ENCODE peak calls at places on chromosomes 16 and 17, in six cellular contexts. K is H9, J is tibial nerve, H is right atrium auricular region, C is psoas muscle, P is IMR-90. Y is an unnamed sample.

GRCh38 chr17:9138161-9138717 is 116.9 kb downstream of the NTN1 start:
- DNase-seq in K (no peak), J (no peak), H (peak; percentile 62), C (no peak), P (no peak), Y (no peak)

GRCh38 chr17:3957735-3958134 is 6.5 kb downstream of the ATP2A3 start:
- DNase-seq in K (no peak), J (no peak), H (no peak), C (no peak), P (no peak), Y (no peak)

GRCh38 chr17:5422505-5422904 is 2.5 kb downstream of the RPAIN start:
- DNase-seq in K (no peak), J (no peak), H (no peak), C (no peak), P (peak; percentile 83), Y (peak; percentile 92)

GRCh38 chr17:58513391-58513912 is 986 bp downstream of the MTMR4 start:
- DNase-seq in K (no peak), J (no peak), H (no peak), C (no peak), P (no peak), Y (no peak)

GRCh38 chr17:34252138-34252889 is 2.8 kb upstream of the CCL2 start:
- DNase-seq in K (no peak), J (peak; percentile 97), H (peak; percentile 98), C (peak; percentile 94), P (peak; percentile 95), Y (peak; percentile 24)

GRCh38 chr17:49996495-49997255 is 1.7 kb upstream of the DLX3 start:
- DNase-seq in K (peak; percentile 77), J (peak; percentile 28), H (no peak), C (peak; percentile 78), P (peak; percentile 12), Y (no peak)

GRCh38 chr17:68775969-68776368 is 174.8 kb upstream of the FAM20A start:
- DNase-seq in K (no peak), J (no peak), H (no peak), C (no peak), P (no peak), Y (no peak)

GRCh38 chr17:78173025-78173715 is 4.8 kb downstream of the SYNGR2 start:
- DNase-seq in K (no peak), J (no peak), H (no peak), C (no peak), P (no peak), Y (no peak)

GRCh38 chr17:43591750-43592562 is 45.8 kb upstream of the ETV4 start:
- DNase-seq in K (no peak), J (peak; percentile 76), H (peak; percentile 90), C (peak; percentile 86), P (peak; percentile 92), Y (peak; percentile 85)

GRCh38 chr17:44279586-44280344 is 11.8 kb upstream of the SLC4A1 start:
- DNase-seq in K (peak; percentile 96), J (peak; percentile 37), H (peak; percentile 87), C (peak; percentile 83), P (peak; percentile 91), Y (peak; percentile 45)

GRCh38 chr17:4947411-4948165 is 742 bp downstream of the PFN1 start:
- DNase-seq in K (peak; percentile 72), J (no peak), H (no peak), C (peak; percentile 78), P (peak; percentile 53), Y (no peak)

GRCh38 chr17:2149934-2150333 is 95.0 kb downstream of the HIC1 start:
- DNase-seq in K (no peak), J (no peak), H (no peak), C (no peak), P (no peak), Y (no peak)

GRCh38 chr17:68812876-68813584 is 142.2 kb downstream of the ABCA8 start:
- DNase-seq in K (no peak), J (no peak), H (no peak), C (no peak), P (no peak), Y (no peak)

DNA sequence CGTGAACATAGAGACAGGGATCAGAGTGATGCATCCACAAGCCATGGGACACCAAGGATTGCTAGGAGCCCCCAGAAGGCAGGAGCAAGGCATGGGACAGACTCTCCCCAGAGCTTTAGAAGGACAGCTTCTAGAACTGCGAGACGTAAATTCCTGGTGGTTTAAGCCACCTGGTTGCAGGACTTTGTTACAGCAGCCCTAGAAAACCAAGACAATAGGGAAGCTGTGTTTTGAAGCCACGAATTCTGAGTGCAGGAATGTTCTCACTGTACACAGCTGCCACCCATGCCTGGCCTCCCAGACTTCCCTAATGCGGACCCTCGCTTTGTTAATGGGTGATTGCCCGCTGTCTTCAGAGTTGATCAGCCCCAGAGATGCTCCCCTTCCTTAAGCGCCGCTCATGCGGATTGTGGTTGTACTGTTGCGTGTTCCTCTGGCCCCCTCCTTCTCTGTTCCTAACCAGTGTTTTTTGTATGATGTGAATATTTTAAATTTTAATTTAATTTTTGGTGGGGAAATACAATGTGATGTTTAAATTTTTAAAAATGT is 177.1 kb downstream of the MSI2 start:
- DNase-seq in K (no peak), J (no peak), H (no peak), C (no peak), P (no peak), Y (no peak)
- TF ChIP-seq CTCF in K (peak; percentile 30), J (no peak), H (no peak), C (no peak), P (no peak), Y (no peak)

GRCh38 chr17:41812176-41813038 is at the start of gene FKBP10:
- DNase-seq in K (peak; percentile 94), J (peak; percentile 57), H (no peak), C (peak; percentile 80), P (peak; percentile 92), Y (peak; percentile 66)
- TF ChIP-seq CTCF in K (no peak), J (no peak), H (no peak), C (no peak), P (no peak), Y (no peak)

GRCh38 chr16:57505169-57505568 is 18.9 kb upstream of the DOK4 start:
- DNase-seq in K (no peak), J (no peak), H (no peak), C (peak; percentile 6), P (no peak), Y (no peak)
- TF ChIP-seq CTCF in K (no peak), J (no peak), H (no peak), C (no peak), P (no peak), Y (no peak)

GRCh38 chr17:7997186-7997585 is 5.2 kb upstream of the GUCY2D start:
- DNase-seq in K (peak; percentile 82), J (no peak), H (no peak), C (no peak), P (peak; percentile 36), Y (peak; percentile 61)
- TF ChIP-seq CTCF in K (peak; percentile 67), J (no peak), H (peak; percentile 61), C (peak; percentile 35), P (peak; percentile 56), Y (peak; percentile 61)

DNA sequence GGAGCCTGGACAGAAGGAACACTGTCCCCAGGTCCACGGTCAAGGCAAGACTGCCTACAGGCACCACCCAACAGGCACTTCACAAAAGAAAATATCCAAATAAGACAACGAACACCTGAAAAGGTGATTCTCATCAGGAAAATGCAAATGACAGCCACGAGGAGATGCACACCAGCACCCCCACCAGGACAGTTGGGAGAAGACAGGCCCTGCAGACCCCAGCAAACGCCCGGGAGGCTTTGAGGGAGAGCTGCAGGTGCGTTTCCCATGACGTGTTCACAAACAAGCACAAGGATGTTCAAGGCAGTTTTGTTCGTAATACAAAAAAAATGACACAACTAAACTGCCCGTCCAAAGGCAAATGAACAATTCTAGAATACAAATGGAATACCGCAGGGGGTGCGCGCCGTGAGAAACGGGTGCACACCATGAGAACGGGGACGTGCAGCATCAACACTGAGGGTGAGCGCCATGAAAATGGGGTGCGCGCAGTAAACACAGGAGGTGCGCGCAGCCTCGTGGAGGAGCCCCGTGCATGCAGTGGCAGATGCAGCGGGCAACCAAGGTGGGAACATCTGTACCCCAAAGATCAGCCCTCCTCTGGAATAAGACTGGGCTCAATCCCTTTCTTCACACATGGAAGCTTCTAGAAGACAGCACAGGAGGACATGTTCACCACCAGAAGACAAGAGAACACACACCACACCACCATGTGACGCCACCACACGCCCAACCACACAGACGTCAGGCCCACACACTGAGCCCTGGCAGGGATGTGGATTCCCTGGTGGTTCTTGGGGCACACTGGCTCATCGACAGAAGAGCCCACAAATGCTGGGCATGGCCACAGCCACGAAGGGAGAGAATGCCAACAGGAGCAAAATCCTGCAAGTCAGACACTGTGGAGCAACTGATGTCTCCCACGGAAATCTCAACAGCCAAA is 91.2 kb downstream of the ZNF778 start:
- DNase-seq in K (peak; percentile 72), J (no peak), H (no peak), C (no peak), P (no peak), Y (no peak)
- TF ChIP-seq CTCF in K (peak; percentile 78), J (peak; percentile 18), H (peak; percentile 53), C (peak; percentile 28), P (peak; percentile 36), Y (peak; percentile 41)

Y was measured in epithelial cell of esophagus.